ENCODE peak calls at places on chromosome 18, in ten cellular contexts. One of them, this sample, is unnamed.
A peak's percentile ranks its signal among the peaks of the same experiment; 100 is the strongest.

GRCh38 chr18:45050712-45051639 is 370.3 kb downstream of the SETBP1 start:
- DNase-seq in GM10248: no peak
- DNase-seq in RWPE2: no peak
- DNase-seq in HCT116: no peak
- DNase-seq in AG09309: peak; percentile 84
- DNase-seq in upper lobe of right lung: no peak
- DNase-seq in fibroblast of lung: peak; percentile 98
- DNase-seq in fibroblast of pulmonary artery: peak; percentile 84
- DNase-seq in AG04449: peak; percentile 60
- DNase-seq in K562: no peak
- DNase-seq in this sample: peak; percentile 90

GRCh38 chr18:44815108-44815507 is 134.4 kb downstream of the SETBP1 start:
- DNase-seq in GM10248: no peak
- DNase-seq in RWPE2: no peak
- DNase-seq in HCT116: no peak
- DNase-seq in AG09309: no peak
- DNase-seq in upper lobe of right lung: no peak
- DNase-seq in fibroblast of lung: no peak
- DNase-seq in fibroblast of pulmonary artery: no peak
- DNase-seq in AG04449: no peak
- DNase-seq in K562: no peak
- DNase-seq in this sample: no peak

GRCh38 chr18:28065031-28065792 is 111.7 kb downstream of the CDH2 start:
- DNase-seq in GM10248: no peak
- DNase-seq in RWPE2: no peak
- DNase-seq in HCT116: no peak
- DNase-seq in AG09309: peak; percentile 83
- DNase-seq in upper lobe of right lung: no peak
- DNase-seq in fibroblast of lung: peak; percentile 44
- DNase-seq in fibroblast of pulmonary artery: peak; percentile 98
- DNase-seq in AG04449: peak; percentile 89
- DNase-seq in K562: no peak
- DNase-seq in this sample: peak; percentile 68

GRCh38 chr18:1999387-1999786 is 571.9 kb downstream of the METTL4 start:
- DNase-seq in GM10248: no peak
- DNase-seq in RWPE2: no peak
- DNase-seq in HCT116: no peak
- DNase-seq in AG09309: no peak
- DNase-seq in upper lobe of right lung: no peak
- DNase-seq in fibroblast of lung: no peak
- DNase-seq in fibroblast of pulmonary artery: no peak
- DNase-seq in AG04449: no peak
- DNase-seq in K562: no peak
- DNase-seq in this sample: no peak

GRCh38 chr18:79625195-79625923 is 54.2 kb upstream of the CTDP1 start:
- DNase-seq in GM10248: peak; percentile 74
- DNase-seq in RWPE2: no peak
- DNase-seq in HCT116: no peak
- DNase-seq in AG09309: no peak
- DNase-seq in upper lobe of right lung: peak; percentile 67
- DNase-seq in fibroblast of lung: no peak
- DNase-seq in fibroblast of pulmonary artery: no peak
- DNase-seq in AG04449: no peak
- DNase-seq in K562: no peak
- DNase-seq in this sample: no peak

GRCh38 chr18:58310517-58310916 is 266.5 kb downstream of the NEDD4L start:
- DNase-seq in GM10248: no peak
- DNase-seq in RWPE2: peak; percentile 78
- DNase-seq in HCT116: no peak
- DNase-seq in AG09309: no peak
- DNase-seq in upper lobe of right lung: peak; percentile 91
- DNase-seq in fibroblast of lung: no peak
- DNase-seq in fibroblast of pulmonary artery: no peak
- DNase-seq in AG04449: no peak
- DNase-seq in K562: no peak
- DNase-seq in this sample: peak; percentile 33

GRCh38 chr18:58144671-58145285 is 100.8 kb downstream of the NEDD4L start:
- DNase-seq in GM10248: no peak
- DNase-seq in RWPE2: no peak
- DNase-seq in HCT116: no peak
- DNase-seq in AG09309: no peak
- DNase-seq in upper lobe of right lung: no peak
- DNase-seq in fibroblast of lung: no peak
- DNase-seq in fibroblast of pulmonary artery: no peak
- DNase-seq in AG04449: no peak
- DNase-seq in K562: no peak
- DNase-seq in this sample: no peak

GRCh38 chr18:5311273-5312009 is 15.9 kb upstream of the ZBTB14 start:
- DNase-seq in GM10248: no peak
- DNase-seq in RWPE2: no peak
- DNase-seq in HCT116: no peak
- DNase-seq in AG09309: no peak
- DNase-seq in upper lobe of right lung: no peak
- DNase-seq in fibroblast of lung: peak; percentile 40
- DNase-seq in fibroblast of pulmonary artery: no peak
- DNase-seq in AG04449: no peak
- DNase-seq in K562: no peak
- DNase-seq in this sample: no peak

GRCh38 chr18:10530852-10531251 is 5.0 kb downstream of the NAPG start:
- DNase-seq in GM10248: no peak
- DNase-seq in RWPE2: no peak
- DNase-seq in HCT116: no peak
- DNase-seq in AG09309: no peak
- DNase-seq in upper lobe of right lung: no peak
- DNase-seq in fibroblast of lung: no peak
- DNase-seq in fibroblast of pulmonary artery: no peak
- DNase-seq in AG04449: no peak
- DNase-seq in K562: peak; percentile 76
- DNase-seq in this sample: no peak

GRCh38 chr18:67285583-67285982 is 230.9 kb downstream of the DSEL start:
- DNase-seq in GM10248: no peak
- DNase-seq in RWPE2: no peak
- DNase-seq in HCT116: no peak
- DNase-seq in AG09309: no peak
- DNase-seq in upper lobe of right lung: no peak
- DNase-seq in fibroblast of lung: no peak
- DNase-seq in fibroblast of pulmonary artery: no peak
- DNase-seq in AG04449: no peak
- DNase-seq in K562: no peak
- DNase-seq in this sample: no peak

GRCh38 chr18:24114924-24115549 is 23.8 kb upstream of the CABYR start:
- DNase-seq in GM10248: no peak
- DNase-seq in RWPE2: no peak
- DNase-seq in HCT116: no peak
- DNase-seq in AG09309: no peak
- DNase-seq in upper lobe of right lung: no peak
- DNase-seq in fibroblast of lung: peak; percentile 21
- DNase-seq in fibroblast of pulmonary artery: no peak
- DNase-seq in AG04449: no peak
- DNase-seq in K562: no peak
- DNase-seq in this sample: no peak

GRCh38 chr18:9137168-9138066 is 836 bp downstream of the ANKRD12 start:
- DNase-seq in GM10248: peak; percentile 81
- DNase-seq in RWPE2: peak; percentile 63
- DNase-seq in HCT116: peak; percentile 22
- DNase-seq in AG09309: peak; percentile 28
- DNase-seq in upper lobe of right lung: peak; percentile 86
- DNase-seq in fibroblast of lung: peak; percentile 79
- DNase-seq in fibroblast of pulmonary artery: peak; percentile 75
- DNase-seq in AG04449: peak; percentile 42
- DNase-seq in K562: peak; percentile 84
- DNase-seq in this sample: peak; percentile 88

GRCh38 chr18:77208969-77209368 is 40.7 kb upstream of the GALR1 start:
- DNase-seq in GM10248: peak; percentile 71
- DNase-seq in RWPE2: no peak
- DNase-seq in HCT116: no peak
- DNase-seq in AG09309: no peak
- DNase-seq in upper lobe of right lung: no peak
- DNase-seq in fibroblast of lung: peak; percentile 63
- DNase-seq in fibroblast of pulmonary artery: peak; percentile 74
- DNase-seq in AG04449: no peak
- DNase-seq in K562: no peak
- DNase-seq in this sample: peak; percentile 30

GRCh38 chr18:70627100-70627802 is 338.4 kb downstream of the SOCS6 start:
- DNase-seq in GM10248: no peak
- DNase-seq in RWPE2: no peak
- DNase-seq in HCT116: no peak
- DNase-seq in AG09309: no peak
- DNase-seq in upper lobe of right lung: no peak
- DNase-seq in fibroblast of lung: no peak
- DNase-seq in fibroblast of pulmonary artery: no peak
- DNase-seq in AG04449: no peak
- DNase-seq in K562: no peak
- DNase-seq in this sample: no peak

GRCh38 chr18:75205760-75206109 is 3.2 kb downstream of the PTGR3 start:
- DNase-seq in GM10248: no peak
- DNase-seq in RWPE2: no peak
- DNase-seq in HCT116: no peak
- DNase-seq in AG09309: no peak
- DNase-seq in upper lobe of right lung: no peak
- DNase-seq in fibroblast of lung: peak; percentile 72
- DNase-seq in fibroblast of pulmonary artery: no peak
- DNase-seq in AG04449: no peak
- DNase-seq in K562: peak; percentile 55
- DNase-seq in this sample: peak; percentile 61

DNA sequence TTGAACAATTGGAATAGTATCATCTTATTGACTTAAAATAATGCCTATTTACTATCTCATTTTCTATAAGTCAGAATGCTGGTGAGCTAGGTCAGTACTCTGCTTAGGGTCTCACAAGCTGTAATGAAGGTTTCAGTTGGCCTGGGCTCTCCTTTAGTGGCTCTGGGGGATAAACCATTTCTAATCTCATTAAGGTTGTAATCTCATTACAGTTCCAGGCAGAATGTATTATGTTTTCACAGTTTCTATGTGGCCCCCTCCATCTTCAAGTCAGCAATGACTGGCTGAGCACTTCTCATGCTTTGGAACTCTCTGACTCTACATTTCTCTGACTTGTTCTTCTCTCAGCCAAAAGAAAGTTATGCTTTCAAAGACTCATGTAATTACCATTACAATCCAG is 163.1 kb downstream of the CCDC178 start:
- DNase-seq in GM10248: no peak
- DNase-seq in RWPE2: no peak
- DNase-seq in HCT116: no peak
- DNase-seq in AG09309: no peak
- DNase-seq in upper lobe of right lung: no peak
- DNase-seq in fibroblast of lung: no peak
- DNase-seq in fibroblast of pulmonary artery: no peak
- DNase-seq in AG04449: no peak
- DNase-seq in K562: no peak
- DNase-seq in this sample: no peak
- TF ChIP-seq CTCF in GM10248: no peak
- TF ChIP-seq CTCF in RWPE2: no peak
- TF ChIP-seq CTCF in HCT116: no peak
- TF ChIP-seq CTCF in AG09309: no peak
- TF ChIP-seq CTCF in upper lobe of right lung: no peak
- TF ChIP-seq CTCF in fibroblast of lung: no peak
- TF ChIP-seq CTCF in fibroblast of pulmonary artery: no peak
- TF ChIP-seq CTCF in AG04449: no peak
- TF ChIP-seq CTCF in K562: no peak
- TF ChIP-seq CTCF in this sample: no peak

GRCh38 chr18:48605408-48605845 is 66.6 kb downstream of the CTIF start:
- DNase-seq in GM10248: peak; percentile 61
- DNase-seq in RWPE2: no peak
- DNase-seq in HCT116: peak; percentile 29
- DNase-seq in AG09309: no peak
- DNase-seq in upper lobe of right lung: no peak
- DNase-seq in fibroblast of lung: no peak
- DNase-seq in fibroblast of pulmonary artery: peak; percentile 38
- DNase-seq in AG04449: no peak
- DNase-seq in K562: peak; percentile 78
- DNase-seq in this sample: no peak
- TF ChIP-seq CTCF in GM10248: peak; percentile 42
- TF ChIP-seq CTCF in RWPE2: peak; percentile 27
- TF ChIP-seq CTCF in HCT116: peak; percentile 61
- TF ChIP-seq CTCF in AG09309: no peak
- TF ChIP-seq CTCF in upper lobe of right lung: no peak
- TF ChIP-seq CTCF in fibroblast of lung: peak; percentile 29
- TF ChIP-seq CTCF in fibroblast of pulmonary artery: peak; percentile 34
- TF ChIP-seq CTCF in AG04449: peak; percentile 1
- TF ChIP-seq CTCF in K562: peak; percentile 91
- TF ChIP-seq CTCF in this sample: peak; percentile 12

DNA sequence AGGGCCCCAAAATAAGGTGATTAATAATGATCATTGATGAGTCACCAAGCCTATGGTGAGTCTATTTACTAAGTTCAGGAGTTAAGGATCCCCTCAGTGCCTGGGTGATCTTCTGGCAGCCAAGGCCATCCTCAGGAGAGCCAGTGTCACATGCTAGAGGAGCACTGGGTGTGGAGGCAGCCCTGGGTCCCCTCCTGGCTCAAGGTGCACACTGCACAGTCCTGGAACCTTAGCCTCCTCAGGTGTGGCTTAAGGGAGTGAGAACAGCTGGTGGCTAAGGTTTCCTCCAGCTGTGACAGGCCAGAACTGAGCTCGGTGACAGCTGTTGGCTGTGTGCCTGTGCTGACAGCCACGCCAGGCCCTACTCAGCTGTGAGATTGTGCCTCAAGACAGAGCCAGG is 52.1 kb upstream of the ACAA2 start:
- DNase-seq in GM10248: no peak
- DNase-seq in RWPE2: peak; percentile 18
- DNase-seq in HCT116: no peak
- DNase-seq in AG09309: no peak
- DNase-seq in upper lobe of right lung: peak; percentile 49
- DNase-seq in fibroblast of lung: no peak
- DNase-seq in fibroblast of pulmonary artery: no peak
- DNase-seq in AG04449: no peak
- DNase-seq in K562: no peak
- DNase-seq in this sample: no peak
- TF ChIP-seq CTCF in GM10248: no peak
- TF ChIP-seq CTCF in RWPE2: no peak
- TF ChIP-seq CTCF in HCT116: no peak
- TF ChIP-seq CTCF in AG09309: no peak
- TF ChIP-seq CTCF in upper lobe of right lung: no peak
- TF ChIP-seq CTCF in fibroblast of lung: no peak
- TF ChIP-seq CTCF in fibroblast of pulmonary artery: no peak
- TF ChIP-seq CTCF in AG04449: no peak
- TF ChIP-seq CTCF in K562: no peak
- TF ChIP-seq CTCF in this sample: no peak

DNA sequence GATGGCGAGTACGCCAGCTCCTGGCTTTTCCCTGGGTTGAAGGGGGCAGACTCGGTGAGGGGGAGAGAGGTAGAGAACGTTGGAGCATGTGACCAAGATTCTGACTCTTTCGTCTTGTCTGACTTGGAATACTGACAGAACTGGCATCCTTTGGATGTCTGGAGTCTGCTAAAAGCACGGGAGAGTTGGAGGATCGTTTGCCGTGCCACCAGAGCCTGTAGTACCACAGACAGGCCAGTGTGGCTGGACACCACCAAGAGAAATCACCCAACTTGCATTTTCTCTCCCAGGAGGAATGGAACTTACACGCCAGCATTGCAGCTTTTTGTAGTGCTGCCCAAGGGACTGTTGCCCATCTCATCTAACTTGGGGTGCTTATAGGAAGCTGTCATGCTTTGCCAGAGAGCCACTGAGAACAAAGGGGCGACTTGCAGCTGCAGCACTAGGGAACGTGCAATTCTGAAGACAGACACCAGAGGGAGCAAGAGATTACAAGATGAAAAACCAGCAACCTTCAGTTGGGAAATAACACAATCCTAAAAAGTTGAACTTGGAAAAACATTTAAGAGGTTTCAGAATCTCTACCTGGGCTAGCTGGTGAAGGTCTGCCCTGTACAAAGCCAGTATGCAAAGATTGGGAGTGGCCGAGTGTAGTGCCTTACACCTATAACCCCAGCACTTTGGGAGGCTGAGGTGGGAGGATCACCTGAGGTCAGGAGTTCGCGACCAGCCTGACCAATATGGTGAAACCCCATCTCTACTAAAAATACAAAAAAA is 24.1 kb downstream of the PSMG2 start:
- DNase-seq in GM10248: peak; percentile 72
- DNase-seq in RWPE2: no peak
- DNase-seq in HCT116: peak; percentile 49
- DNase-seq in AG09309: no peak
- DNase-seq in upper lobe of right lung: no peak
- DNase-seq in fibroblast of lung: peak; percentile 79
- DNase-seq in fibroblast of pulmonary artery: peak; percentile 86
- DNase-seq in AG04449: no peak
- DNase-seq in K562: peak; percentile 76
- DNase-seq in this sample: peak; percentile 86
- TF ChIP-seq CTCF in GM10248: peak; percentile 83
- TF ChIP-seq CTCF in RWPE2: peak; percentile 90
- TF ChIP-seq CTCF in HCT116: peak; percentile 92
- TF ChIP-seq CTCF in AG09309: peak; percentile 79
- TF ChIP-seq CTCF in upper lobe of right lung: peak; percentile 93
- TF ChIP-seq CTCF in fibroblast of lung: peak; percentile 91
- TF ChIP-seq CTCF in fibroblast of pulmonary artery: peak; percentile 92
- TF ChIP-seq CTCF in AG04449: peak; percentile 74
- TF ChIP-seq CTCF in K562: peak; percentile 91
- TF ChIP-seq CTCF in this sample: peak; percentile 85

This sample was measured in foreskin fibroblast.